ENCODE peak calls at places on chromosomes 5 and 9, in five cellular contexts. One of them, this sample, is unnamed.

GRCh38 chr5:141876628-141877477 is 1.4 kb downstream of the PCDH1 start:
- DNase-seq in K562: no peak
- DNase-seq in A549: no peak
- DNase-seq in HepG2: no peak
- DNase-seq in H1: no peak
- DNase-seq in this sample: no peak

GRCh38 chr9:16640649-16641048 is 229.8 kb downstream of the BNC2 start:
- DNase-seq in H1: no peak
- DNase-seq in HepG2: no peak
- DNase-seq in K562: no peak
- DNase-seq in A549: no peak
- DNase-seq in this sample: no peak

GRCh38 chr5:53326420-53327153 is 153.8 kb upstream of the FST start:
- DNase-seq in K562: no peak
- DNase-seq in A549: no peak
- DNase-seq in HepG2: no peak
- DNase-seq in H1: no peak
- DNase-seq in this sample: peak; percentile 18

GRCh38 chr9:92534199-92535159 is 1.3 kb downstream of the ECM2 start:
- DNase-seq in A549: no peak
- DNase-seq in K562: no peak
- DNase-seq in H1: no peak
- DNase-seq in HepG2: no peak
- DNase-seq in this sample: peak; percentile 34

GRCh38 chr5:41788800-41789395 is 81.3 kb downstream of the OXCT1 start:
- DNase-seq in A549: no peak
- DNase-seq in K562: no peak
- DNase-seq in H1: no peak
- DNase-seq in HepG2: no peak
- DNase-seq in this sample: peak; percentile 74

GRCh38 chr5:150623878-150624216 is 16.6 kb upstream of the SYNPO start:
- DNase-seq in HepG2: no peak
- DNase-seq in A549: no peak
- DNase-seq in H1: no peak
- DNase-seq in K562: no peak
- DNase-seq in this sample: no peak

GRCh38 chr5:135660826-135661555 is 82.2 kb upstream of the CXCL14 start:
- DNase-seq in HepG2: no peak
- DNase-seq in K562: no peak
- DNase-seq in H1: no peak
- DNase-seq in A549: no peak
- DNase-seq in this sample: no peak

GRCh38 chr5:113489299-113489698 is 1.0 kb upstream of the MCC start:
- DNase-seq in H1: no peak
- DNase-seq in K562: no peak
- DNase-seq in HepG2: peak; percentile 57
- DNase-seq in A549: peak; percentile 21
- DNase-seq in this sample: peak; percentile 99

GRCh38 chr9:112886351-112886750 is 4.3 kb downstream of the SLC46A2 start:
- DNase-seq in A549: no peak
- DNase-seq in K562: no peak
- DNase-seq in HepG2: no peak
- DNase-seq in H1: no peak
- DNase-seq in this sample: no peak

GRCh38 chr9:6413365-6414263 is 615 bp downstream of the UHRF2 start:
- DNase-seq in HepG2: no peak
- DNase-seq in A549: no peak
- DNase-seq in K562: peak; percentile 22
- DNase-seq in H1: no peak
- DNase-seq in this sample: no peak

GRCh38 chr9:107983191-107983603 is 493.6 kb upstream of the KLF4 start:
- DNase-seq in HepG2: no peak
- DNase-seq in A549: no peak
- DNase-seq in H1: no peak
- DNase-seq in K562: no peak
- DNase-seq in this sample: peak; percentile 56

GRCh38 chr9:37503736-37504135 is 18.0 kb downstream of the POLR1E start:
- DNase-seq in K562: no peak
- DNase-seq in H1: no peak
- DNase-seq in HepG2: no peak
- DNase-seq in A549: no peak
- DNase-seq in this sample: peak; percentile 16

GRCh38 chr5:151949909-151950308 is 25.3 kb upstream of the GLRA1 start:
- DNase-seq in H1: no peak
- DNase-seq in HepG2: no peak
- DNase-seq in A549: no peak
- DNase-seq in K562: no peak
- DNase-seq in this sample: no peak

GRCh38 chr5:62596096-62596495 is 17.5 kb downstream of the LRRC70 start:
- DNase-seq in H1: no peak
- DNase-seq in A549: no peak
- DNase-seq in HepG2: no peak
- DNase-seq in K562: no peak
- DNase-seq in this sample: peak; percentile 16

GRCh38 chr5:33170414-33170813 is 270.4 kb upstream of the TARS1 start:
- DNase-seq in K562: no peak
- DNase-seq in HepG2: no peak
- DNase-seq in A549: no peak
- DNase-seq in H1: no peak
- DNase-seq in this sample: no peak

GRCh38 chr9:132209263-132209662 is 47.4 kb downstream of the NTNG2 start:
- DNase-seq in HepG2: no peak
- DNase-seq in K562: no peak
- DNase-seq in H1: no peak
- DNase-seq in A549: no peak
- DNase-seq in this sample: no peak

GRCh38 chr5:138449501-138450239 is 10.8 kb downstream of the REEP2 start:
- DNase-seq in H1: no peak
- DNase-seq in HepG2: peak; percentile 63
- DNase-seq in A549: peak; percentile 96
- DNase-seq in K562: peak; percentile 92
- DNase-seq in this sample: peak; percentile 75

GRCh38 chr5:141477815-141478214 is 2.0 kb downstream of the PCDHGC3 start:
- DNase-seq in H1: no peak
- DNase-seq in K562: no peak
- DNase-seq in HepG2: no peak
- DNase-seq in A549: no peak
- DNase-seq in this sample: no peak

GRCh38 chr9:131400627-131401026 is 6.7 kb downstream of the PRRC2B start:
- DNase-seq in K562: peak; percentile 4
- DNase-seq in H1: no peak
- DNase-seq in HepG2: no peak
- DNase-seq in A549: no peak
- DNase-seq in this sample: no peak

GRCh38 chr9:90333226-90333625 is 309.4 kb downstream of the DIRAS2 start:
- DNase-seq in H1: no peak
- DNase-seq in HepG2: no peak
- DNase-seq in A549: no peak
- DNase-seq in K562: no peak
- DNase-seq in this sample: no peak

GRCh38 chr5:1376921-1377320 is 32.0 kb upstream of the CLPTM1L start:
- DNase-seq in K562: no peak
- DNase-seq in A549: no peak
- DNase-seq in H1: no peak
- DNase-seq in HepG2: no peak
- DNase-seq in this sample: no peak

GRCh38 chr5:142725231-142726187 is 39.6 kb upstream of the FGF1 start:
- DNase-seq in K562: no peak
- DNase-seq in A549: no peak
- DNase-seq in H1: no peak
- DNase-seq in HepG2: no peak
- DNase-seq in this sample: no peak

GRCh38 chr9:116287721-116288120 is 134.1 kb downstream of the PAPPA start:
- DNase-seq in HepG2: no peak
- DNase-seq in H1: no peak
- DNase-seq in K562: no peak
- DNase-seq in A549: no peak
- DNase-seq in this sample: peak; percentile 73

GRCh38 chr5:36640949-36641348 is 34.5 kb downstream of the SLC1A3 start:
- DNase-seq in H1: no peak
- DNase-seq in A549: no peak
- DNase-seq in K562: no peak
- DNase-seq in HepG2: no peak
- DNase-seq in this sample: no peak
- TF ChIP-seq MAFK in H1: no peak
- TF ChIP-seq MAFK in A549: no peak
- TF ChIP-seq MAFK in K562: no peak
- TF ChIP-seq MAFK in HepG2: no peak
- TF ChIP-seq MAFK in this sample: no peak

GRCh38 chr5:78019747-78020146 is 243.6 kb upstream of the TBCA start:
- DNase-seq in H1: no peak
- DNase-seq in A549: no peak
- DNase-seq in HepG2: no peak
- DNase-seq in K562: no peak
- DNase-seq in this sample: no peak

GRCh38 chr5:78016831-78017529 is 240.8 kb upstream of the TBCA start:
- DNase-seq in HepG2: no peak
- DNase-seq in H1: no peak
- DNase-seq in K562: no peak
- DNase-seq in A549: no peak
- DNase-seq in this sample: no peak
- TF ChIP-seq MAFK in HepG2: no peak
- TF ChIP-seq MAFK in H1: peak; percentile 71
- TF ChIP-seq MAFK in K562: no peak
- TF ChIP-seq MAFK in A549: no peak
- TF ChIP-seq MAFK in this sample: no peak

DNA sequence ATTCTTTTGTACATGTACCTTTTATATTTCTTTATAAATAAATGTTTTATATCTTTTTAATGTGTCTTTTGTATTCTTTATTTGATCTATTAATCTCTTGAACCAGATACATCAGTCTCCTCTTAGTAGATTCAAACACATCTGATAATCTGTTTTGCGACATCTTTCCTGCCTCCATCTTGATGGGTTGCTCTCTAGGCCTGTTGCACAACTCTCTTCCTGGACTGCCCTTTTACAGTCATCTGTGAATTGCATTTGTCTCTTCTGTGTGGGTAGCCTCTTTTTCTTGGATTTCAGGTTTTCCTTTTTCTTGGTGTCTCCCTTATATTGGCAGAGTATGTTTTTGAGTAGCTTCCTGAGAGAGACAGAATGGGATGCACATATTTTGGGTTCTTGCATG is 6.2 kb downstream of the ZFYVE16 start:
- DNase-seq in K562: no peak
- DNase-seq in A549: no peak
- DNase-seq in H1: no peak
- DNase-seq in HepG2: no peak
- DNase-seq in this sample: peak; percentile 22
- TF ChIP-seq MAFK in K562: no peak
- TF ChIP-seq MAFK in A549: no peak
- TF ChIP-seq MAFK in H1: no peak
- TF ChIP-seq MAFK in HepG2: no peak
- TF ChIP-seq MAFK in this sample: no peak

GRCh38 chr5:126519637-126520592 is 75.1 kb downstream of the ALDH7A1 start:
- DNase-seq in H1: no peak
- DNase-seq in K562: no peak
- DNase-seq in A549: no peak
- DNase-seq in HepG2: no peak
- DNase-seq in this sample: peak; percentile 40
- TF ChIP-seq MAFK in H1: no peak
- TF ChIP-seq MAFK in K562: peak; percentile 9
- TF ChIP-seq MAFK in A549: no peak
- TF ChIP-seq MAFK in HepG2: no peak
- TF ChIP-seq MAFK in this sample: no peak

GRCh38 chr5:38469707-38470267 is 86.7 kb downstream of the LIFR start:
- DNase-seq in K562: no peak
- DNase-seq in A549: no peak
- DNase-seq in HepG2: no peak
- DNase-seq in H1: no peak
- DNase-seq in this sample: no peak
- TF ChIP-seq MAFK in K562: no peak
- TF ChIP-seq MAFK in A549: no peak
- TF ChIP-seq MAFK in HepG2: no peak
- TF ChIP-seq MAFK in H1: no peak
- TF ChIP-seq MAFK in this sample: no peak

DNA sequence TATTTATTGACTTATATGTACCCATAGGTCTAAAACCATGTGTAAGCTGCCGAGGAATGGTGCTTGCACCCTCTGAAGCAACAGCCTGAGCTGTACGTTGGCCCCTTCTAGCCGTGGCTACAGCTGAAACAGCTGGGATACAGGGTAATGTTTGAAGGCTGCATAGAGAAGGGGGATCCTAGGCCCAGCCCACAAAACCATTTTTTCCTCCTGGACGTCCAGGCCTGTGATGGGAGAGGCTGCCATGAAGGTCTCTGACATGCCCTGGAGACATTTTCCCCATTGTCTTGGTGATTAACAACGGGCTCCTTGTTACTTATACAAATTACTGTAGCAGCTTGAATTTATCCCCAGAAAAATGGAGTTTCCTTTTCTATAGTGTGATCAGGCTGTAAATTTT is 244.7 kb downstream of the COMMD10 start:
- DNase-seq in HepG2: no peak
- DNase-seq in H1: no peak
- DNase-seq in A549: no peak
- DNase-seq in K562: no peak
- DNase-seq in this sample: no peak
- TF ChIP-seq MAFK in HepG2: no peak
- TF ChIP-seq MAFK in H1: no peak
- TF ChIP-seq MAFK in A549: no peak
- TF ChIP-seq MAFK in K562: no peak
- TF ChIP-seq MAFK in this sample: no peak

GRCh38 chr5:36692791-36693763 is 86.7 kb downstream of the SLC1A3 start:
- DNase-seq in K562: peak; percentile 66
- DNase-seq in A549: peak; percentile 59
- DNase-seq in H1: peak; percentile 58
- DNase-seq in HepG2: peak; percentile 36
- DNase-seq in this sample: peak; percentile 53

GRCh38 chr5:36698031-36698430 is 91.6 kb downstream of the SLC1A3 start:
- DNase-seq in HepG2: no peak
- DNase-seq in A549: no peak
- DNase-seq in H1: no peak
- DNase-seq in K562: no peak
- DNase-seq in this sample: no peak

GRCh38 chr5:36694351-36694750 is 87.9 kb downstream of the SLC1A3 start:
- DNase-seq in A549: no peak
- DNase-seq in K562: no peak
- DNase-seq in HepG2: no peak
- DNase-seq in H1: no peak
- DNase-seq in this sample: peak; percentile 8

GRCh38 chr5:36691993-36692392 is 85.6 kb downstream of the SLC1A3 start:
- DNase-seq in H1: no peak
- DNase-seq in A549: no peak
- DNase-seq in HepG2: no peak
- DNase-seq in K562: no peak
- DNase-seq in this sample: peak; percentile 5

DNA sequence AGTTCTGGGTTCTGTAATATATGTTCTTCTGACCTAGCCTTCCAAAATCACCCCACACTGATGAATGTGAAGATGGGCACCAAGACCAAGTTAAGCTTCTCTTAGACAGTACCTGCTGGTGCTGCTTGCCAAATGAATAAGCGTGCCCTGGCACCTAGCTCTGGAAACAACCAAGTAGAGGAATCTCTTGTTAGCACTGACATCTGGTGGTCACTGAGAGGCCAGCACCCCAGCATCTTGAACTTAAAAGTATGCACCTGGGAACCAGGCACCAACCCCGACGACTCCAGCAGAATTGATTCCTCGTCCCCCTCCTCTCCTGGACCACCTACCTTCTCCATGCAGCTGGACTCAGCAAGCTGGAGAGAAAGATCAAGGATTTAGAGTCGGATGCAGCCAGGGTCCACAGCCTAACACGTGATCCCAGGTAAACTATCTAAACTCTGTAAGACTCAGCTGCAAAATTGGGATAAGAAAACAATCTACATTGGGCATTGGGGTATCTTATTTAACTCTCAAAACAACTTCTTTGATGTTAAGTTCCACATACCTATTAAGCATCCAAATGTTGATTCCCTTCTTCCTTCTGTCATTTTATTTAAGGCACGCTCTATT is 89.8 kb downstream of the SLC1A3 start:
- DNase-seq in A549: peak; percentile 55
- DNase-seq in HepG2: peak; percentile 26
- DNase-seq in K562: peak; percentile 36
- DNase-seq in H1: no peak
- DNase-seq in this sample: peak; percentile 61
- TF ChIP-seq MAFK in A549: no peak
- TF ChIP-seq MAFK in HepG2: no peak
- TF ChIP-seq MAFK in K562: no peak
- TF ChIP-seq MAFK in H1: no peak
- TF ChIP-seq MAFK in this sample: no peak